ENCODE peak calls at places on chromosomes 13 and 19, in ten cellular contexts. T is HT-29, C is EH, N is HTR-8/SVneo, Z is NCI-H446, F is AG08395, U is HT1080, V is endodermal cell, J is posterior vena cava, I is AG10803. P is an unnamed sample.

GRCh38 chr19:17860331-17860992 is 752 bp downstream of the RPL18A start:
- DNase-seq in T (no peak), C (no peak), N (no peak), Z (no peak), F (no peak), U (no peak), V (no peak), J (no peak), I (no peak), P (no peak)

GRCh38 chr19:35337984-35338296 is 9.0 kb downstream of the CD22 start:
- DNase-seq in T (no peak), C (no peak), N (no peak), Z (no peak), F (no peak), U (no peak), V (no peak), J (no peak), I (no peak), P (no peak)

GRCh38 chr19:51000981-51001380 is 423 bp downstream of the KLK8 start:
- DNase-seq in T (no peak), C (no peak), N (no peak), Z (no peak), F (no peak), U (no peak), V (peak; percentile 87), J (no peak), I (no peak), P (peak; percentile 80)

GRCh38 chr19:10295305-10295846 is 5.6 kb downstream of the ICAM5 start:
- DNase-seq in T (no peak), C (no peak), N (no peak), Z (no peak), F (no peak), U (no peak), V (peak; percentile 74), J (peak; percentile 83), I (no peak), P (peak; percentile 60)

GRCh38 chr13:91144054-91144453 is 203.4 kb upstream of the MIR17HG start:
- DNase-seq in T (no peak), C (no peak), N (no peak), Z (no peak), F (no peak), U (no peak), V (no peak), J (no peak), I (no peak), P (no peak)

GRCh38 chr13:93183302-93183701 is 43.3 kb upstream of the GPC6 start:
- DNase-seq in T (no peak), C (no peak), N (no peak), Z (no peak), F (no peak), U (peak; percentile 4), V (peak; percentile 72), J (no peak), I (no peak), P (peak; percentile 61)

GRCh38 chr19:29779921-29780320 is 31.9 kb upstream of the CCNE1 start:
- DNase-seq in T (no peak), C (no peak), N (no peak), Z (no peak), F (no peak), U (no peak), V (peak; percentile 79), J (no peak), I (no peak), P (peak; percentile 75)

GRCh38 chr19:3365447-3366103 is 808 bp upstream of the NFIC start:
- DNase-seq in T (peak; percentile 37), C (peak; percentile 81), N (peak; percentile 54), Z (peak; percentile 77), F (no peak), U (peak; percentile 66), V (no peak), J (peak; percentile 93), I (peak; percentile 64), P (peak; percentile 27)

GRCh38 chr13:41224113-41225110 is 30.0 kb upstream of the KBTBD7 start:
- DNase-seq in T (no peak), C (peak; percentile 90), N (peak; percentile 41), Z (no peak), F (peak; percentile 86), U (peak; percentile 68), V (no peak), J (no peak), I (peak; percentile 88), P (no peak)

GRCh38 chr19:33241530-33242101 is 16.0 kb upstream of the SLC7A10 start:
- DNase-seq in T (peak; percentile 46), C (peak; percentile 26), N (no peak), Z (no peak), F (peak; percentile 31), U (no peak), V (no peak), J (no peak), I (no peak), P (no peak)

GRCh38 chr13:41716236-41716635 is 244.7 kb downstream of the VWA8 start:
- DNase-seq in T (no peak), C (no peak), N (no peak), Z (no peak), F (no peak), U (no peak), V (no peak), J (no peak), I (no peak), P (no peak)

GRCh38 chr19:14277608-14278007 is 71.6 kb upstream of the ADGRL1 start:
- DNase-seq in T (no peak), C (no peak), N (no peak), Z (no peak), F (no peak), U (no peak), V (no peak), J (no peak), I (no peak), P (no peak)

GRCh38 chr13:42894765-42895181 is 97.3 kb downstream of the EPSTI1 start:
- DNase-seq in T (no peak), C (no peak), N (peak; percentile 14), Z (peak; percentile 74), F (peak; percentile 16), U (no peak), V (no peak), J (no peak), I (peak; percentile 62), P (no peak)

GRCh38 chr13:29721766-29722165 is 126.3 kb upstream of the SLC7A1 start:
- DNase-seq in T (no peak), C (no peak), N (no peak), Z (no peak), F (no peak), U (no peak), V (peak; percentile 34), J (peak; percentile 72), I (no peak), P (no peak)

GRCh38 chr19:48874309-48875135 is 2.3 kb downstream of the PPP1R15A start:
- DNase-seq in T (peak; percentile 61), C (peak; percentile 83), N (no peak), Z (no peak), F (peak; percentile 27), U (peak; percentile 95), V (no peak), J (peak; percentile 85), I (peak; percentile 63), P (no peak)

GRCh38 chr13:99028890-99029289 is 51.0 kb upstream of the DOCK9 start:
- DNase-seq in T (peak; percentile 50), C (no peak), N (no peak), Z (no peak), F (no peak), U (peak; percentile 46), V (peak; percentile 85), J (no peak), I (no peak), P (peak; percentile 74)

GRCh38 chr19:6970478-6970877 is 50.8 kb downstream of the MBD3L2B start:
- DNase-seq in T (no peak), C (no peak), N (no peak), Z (peak; percentile 33), F (no peak), U (peak; percentile 32), V (no peak), J (no peak), I (no peak), P (no peak)

GRCh38 chr19:16368385-16369305 is 44.0 kb downstream of the KLF2 start:
- DNase-seq in T (no peak), C (no peak), N (no peak), Z (no peak), F (no peak), U (no peak), V (no peak), J (no peak), I (no peak), P (no peak)

GRCh38 chr13:113964251-113964995 is 9.5 kb downstream of the C13orf46 start:
- DNase-seq in T (no peak), C (no peak), N (no peak), Z (no peak), F (no peak), U (no peak), V (no peak), J (peak; percentile 49), I (no peak), P (no peak)

GRCh38 chr19:16328824-16329482 is 4.3 kb downstream of the KLF2 start:
- DNase-seq in T (no peak), C (peak; percentile 34), N (no peak), Z (no peak), F (no peak), U (peak; percentile 64), V (no peak), J (no peak), I (peak; percentile 54), P (no peak)

GRCh38 chr19:12786149-12786870 is 5.0 kb upstream of the JUNB start:
- DNase-seq in T (peak; percentile 69), C (no peak), N (no peak), Z (no peak), F (no peak), U (no peak), V (peak; percentile 42), J (peak; percentile 91), I (no peak), P (no peak)

GRCh38 chr19:55305491-55305890 is 19.6 kb downstream of the TMEM150B start:
- DNase-seq in T (peak; percentile 75), C (peak; percentile 41), N (peak; percentile 48), Z (no peak), F (peak; percentile 43), U (peak; percentile 41), V (peak; percentile 79), J (no peak), I (peak; percentile 22), P (peak; percentile 69)

GRCh38 chr19:58361900-58362271 is 665 bp downstream of the ZNF497 start:
- DNase-seq in T (no peak), C (no peak), N (peak; percentile 47), Z (peak; percentile 6), F (peak; percentile 39), U (no peak), V (no peak), J (peak; percentile 88), I (peak; percentile 57), P (no peak)

GRCh38 chr19:57111329-57111644 is 8.5 kb upstream of the USP29 start:
- DNase-seq in T (no peak), C (no peak), N (no peak), Z (no peak), F (no peak), U (no peak), V (no peak), J (no peak), I (no peak), P (no peak)

P was measured in H9.